ENCODE peak calls at places on chromosomes 3 and 15, in five cellular contexts. Z, I, K, N and H are unnamed samples.

GRCh38 chr3:182792901-182793662 is at the start of gene ATP11B:
- DNase-seq in Z (peak), I (peak), K (peak), N (peak), H (peak)

GRCh38 chr15:76153241-76154197 is 93.7 kb downstream of the TMEM266 start:
- DNase-seq in Z (no peak), I (no peak), K (no peak), N (no peak), H (no peak)

GRCh38 chr3:4986611-4987373 is 7.6 kb downstream of the BHLHE40 start:
- DNase-seq in Z (peak), I (peak), K (peak), N (peak), H (peak)

GRCh38 chr3:32577621-32578556 is 7.2 kb upstream of the DYNC1LI1 start:
- DNase-seq in Z (peak), I (peak), K (no peak), N (no peak), H (peak)

GRCh38 chr3:72177075-72178050 is 392.4 kb upstream of the PROK2 start:
- DNase-seq in Z (peak), I (peak), K (peak), N (no peak), H (peak)

GRCh38 chr3:3998140-3998977 is 199.1 kb downstream of the LRRN1 start:
- DNase-seq in Z (peak), I (peak), K (no peak), N (no peak), H (no peak)

GRCh38 chr3:188042466-188042865 is 111.5 kb upstream of the LPP start:
- DNase-seq in Z (no peak), I (no peak), K (no peak), N (no peak), H (no peak)

GRCh38 chr3:14518432-14518802 is 21.7 kb downstream of the GRIP2 start:
- DNase-seq in Z (no peak), I (no peak), K (no peak), N (no peak), H (no peak)

GRCh38 chr3:105714459-105714858 is 154.4 kb downstream of the CBLB start:
- DNase-seq in Z (no peak), I (no peak), K (no peak), N (no peak), H (no peak)

GRCh38 chr3:186519021-186519658 is 25.0 kb downstream of the CRYGS start:
- DNase-seq in Z (no peak), I (no peak), K (no peak), N (no peak), H (no peak)

GRCh38 chr3:106578911-106579310 is 710.1 kb upstream of the CBLB start:
- DNase-seq in Z (peak), I (no peak), K (no peak), N (no peak), H (no peak)

GRCh38 chr3:140035856-140036255 is 100.9 kb downstream of the CLSTN2 start:
- DNase-seq in Z (no peak), I (no peak), K (no peak), N (no peak), H (no peak)

GRCh38 chr3:43434431-43434830 is 148.1 kb downstream of the SNRK start:
- DNase-seq in Z (no peak), I (no peak), K (no peak), N (no peak), H (no peak)

GRCh38 chr15:71306538-71306937 is 191.3 kb downstream of the THSD4 start:
- DNase-seq in Z (no peak), I (no peak), K (no peak), N (no peak), H (no peak)

GRCh38 chr3:151838574-151839312 is 24.8 kb downstream of the AADAC start:
- DNase-seq in Z (peak), I (peak), K (peak), N (peak), H (peak)

GRCh38 chr15:68652141-68652540 is 73.3 kb downstream of the CORO2B start:
- DNase-seq in Z (no peak), I (no peak), K (no peak), N (no peak), H (no peak)

GRCh38 chr15:41435037-41435786 is 18.3 kb downstream of the RTF1 start:
- DNase-seq in Z (no peak), I (no peak), K (no peak), N (no peak), H (no peak)

GRCh38 chr3:139434764-139435291 is 41.5 kb downstream of the RBP2 start:
- DNase-seq in Z (peak), I (no peak), K (no peak), N (peak), H (peak)

GRCh38 chr15:99452728-99453643 is 112.8 kb upstream of the MEF2A start:
- DNase-seq in Z (no peak), I (peak), K (peak), N (peak), H (peak)

GRCh38 chr3:57756528-57757401 is 656 bp downstream of the SLMAP start:
- DNase-seq in Z (peak), I (peak), K (peak), N (peak), H (peak)

GRCh38 chr3:24387000-24387399 is 107.7 kb downstream of the THRB start:
- DNase-seq in Z (peak), I (no peak), K (no peak), N (no peak), H (no peak)

GRCh38 chr3:105845488-105845887 is 23.3 kb downstream of the CBLB start:
- DNase-seq in Z (no peak), I (no peak), K (no peak), N (no peak), H (no peak)

GRCh38 chr3:42508562-42508961 is 6.1 kb downstream of the VIPR1 start:
- DNase-seq in Z (no peak), I (no peak), K (peak), N (no peak), H (no peak)

GRCh38 chr15:40511093-40511471 is 40.3 kb downstream of the CHST14 start:
- DNase-seq in Z (peak), I (no peak), K (peak), N (no peak), H (no peak)

GRCh38 chr3:184556502-184557347 is 4.9 kb upstream of the EPHB3 start:
- DNase-seq in Z (no peak), I (no peak), K (no peak), N (no peak), H (no peak)

GRCh38 chr3:193975072-193975535 is 160.8 kb upstream of the HES1 start:
- DNase-seq in Z (no peak), I (no peak), K (no peak), N (no peak), H (no peak)

GRCh38 chr3:149771652-149772271 is 19.5 kb upstream of the COMMD2 start:
- DNase-seq in Z (peak), I (peak), K (peak), N (peak), H (peak)

GRCh38 chr3:148435534-148435933 is 262.2 kb upstream of the AGTR1 start:
- DNase-seq in Z (no peak), I (no peak), K (no peak), N (no peak), H (no peak)

GRCh38 chr3:161559177-161559998 is 62.8 kb downstream of the OTOL1 start:
- DNase-seq in Z (peak), I (peak), K (no peak), N (no peak), H (peak)

GRCh38 chr3:134437211-134437752 is 48.5 kb downstream of the ANAPC13 start:
- DNase-seq in Z (no peak), I (no peak), K (no peak), N (no peak), H (no peak)

GRCh38 chr3:150146891-150147761 is 176.4 kb upstream of the PFN2 start:
- DNase-seq in Z (peak), I (peak), K (peak), N (no peak), H (peak)

GRCh38 chr15:70249616-70250015 is 151.9 kb upstream of the TLE3 start:
- DNase-seq in Z (no peak), I (no peak), K (no peak), N (no peak), H (no peak)

GRCh38 chr3:128282392-128283196 is 129.3 kb downstream of the EEFSEC start:
- DNase-seq in Z (peak), I (peak), K (peak), N (peak), H (peak)

GRCh38 chr3:190319660-190320059 is 2.6 kb downstream of the CLDN1 start:
- DNase-seq in Z (no peak), I (no peak), K (no peak), N (no peak), H (no peak)

GRCh38 chr15:98120561-98120960 is 160.1 kb downstream of the ARRDC4 start:
- DNase-seq in Z (peak), I (no peak), K (no peak), N (no peak), H (no peak)

GRCh38 chr3:185733980-185734724 is 90.7 kb downstream of the IGF2BP2 start:
- DNase-seq in Z (peak), I (peak), K (peak), N (peak), H (peak)

DNA sequence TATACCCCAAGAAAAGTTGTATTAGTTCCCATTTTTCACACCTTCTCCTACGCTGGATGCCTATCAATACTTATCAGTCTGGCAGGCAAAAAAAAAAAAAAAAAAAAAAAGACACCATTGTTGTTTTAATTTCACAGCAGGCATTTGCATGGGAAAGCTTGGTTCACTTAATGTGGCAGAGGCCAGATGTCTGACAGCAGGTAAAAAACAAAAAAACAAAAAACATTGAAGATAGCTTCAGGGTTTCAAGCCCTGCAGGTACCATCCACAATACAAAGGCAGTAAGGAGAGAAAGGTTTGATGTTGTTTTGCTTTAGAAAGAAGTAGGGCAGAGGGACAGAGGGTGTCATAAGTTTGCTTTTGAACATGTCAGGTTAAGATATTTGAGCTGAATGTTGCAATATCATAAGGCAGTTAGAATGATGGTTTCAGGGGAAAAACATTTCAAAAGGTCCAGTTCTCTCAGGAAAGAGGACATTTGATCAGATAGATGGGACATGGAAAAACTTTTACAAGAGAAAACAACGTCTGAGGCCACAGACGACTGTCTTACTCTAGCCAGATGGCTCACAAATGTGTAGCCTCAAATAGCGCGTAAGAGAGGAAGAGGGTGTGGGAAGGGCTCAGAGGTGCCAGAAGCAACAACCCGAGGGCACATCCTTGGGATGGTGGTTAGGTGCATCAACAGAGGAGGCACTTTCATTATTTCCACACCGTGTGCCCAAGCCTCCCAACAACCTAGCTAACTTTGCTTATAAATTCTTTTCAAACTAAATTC is 25.7 kb downstream of the PCOLCE2 start:
- DNase-seq in Z (peak), I (peak), K (no peak), N (no peak), H (peak)
- H3K4me3 ChIP-seq in Z (no peak), I (no peak), K (no peak), N (no peak), H (no peak)

DNA sequence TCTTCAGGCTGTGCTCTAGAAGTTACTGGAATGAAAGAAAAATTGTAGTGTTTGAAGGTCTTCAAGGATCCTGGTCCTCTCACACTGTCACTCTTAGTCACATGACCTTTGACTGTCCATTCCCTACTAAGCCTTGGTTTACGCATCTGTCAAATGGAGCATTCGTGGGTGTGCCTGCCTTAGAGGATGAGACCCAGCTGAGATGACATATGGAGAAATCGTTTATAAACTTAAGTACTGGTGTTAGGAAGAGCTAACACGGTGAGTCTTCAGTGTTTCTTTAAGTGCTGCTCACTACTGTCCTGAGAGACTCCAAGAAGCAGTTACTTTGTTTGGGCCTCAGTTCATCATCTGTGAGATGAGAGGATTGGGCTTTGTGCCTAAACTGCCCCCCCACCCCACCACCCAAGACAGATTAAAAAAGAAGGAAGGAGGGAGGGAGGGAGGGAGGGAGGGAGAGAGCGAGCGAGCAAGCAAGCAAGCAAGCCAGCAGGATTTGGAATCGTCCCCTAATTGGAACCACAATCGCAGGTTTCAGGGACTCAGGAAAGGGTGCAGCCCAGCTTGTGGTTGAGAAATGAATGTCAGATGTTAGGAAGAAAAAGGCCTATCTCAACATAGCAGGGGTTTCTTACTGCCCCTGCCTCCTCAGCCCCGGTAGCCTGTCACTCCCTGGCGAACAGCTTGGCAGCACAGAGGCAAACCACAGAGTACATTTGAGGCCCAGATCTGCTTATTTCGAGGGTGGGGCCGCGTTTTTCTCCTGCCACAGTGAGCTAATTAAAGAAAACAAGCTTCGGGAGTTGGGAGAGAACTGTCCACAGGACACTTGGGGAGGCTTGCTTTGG is 32.7 kb downstream of the SMAD3 start:
- DNase-seq in Z (peak), I (peak), K (peak), N (peak), H (peak)
- H3K4me3 ChIP-seq in Z (peak), I (peak), K (no peak), N (peak), H (no peak)

DNA sequence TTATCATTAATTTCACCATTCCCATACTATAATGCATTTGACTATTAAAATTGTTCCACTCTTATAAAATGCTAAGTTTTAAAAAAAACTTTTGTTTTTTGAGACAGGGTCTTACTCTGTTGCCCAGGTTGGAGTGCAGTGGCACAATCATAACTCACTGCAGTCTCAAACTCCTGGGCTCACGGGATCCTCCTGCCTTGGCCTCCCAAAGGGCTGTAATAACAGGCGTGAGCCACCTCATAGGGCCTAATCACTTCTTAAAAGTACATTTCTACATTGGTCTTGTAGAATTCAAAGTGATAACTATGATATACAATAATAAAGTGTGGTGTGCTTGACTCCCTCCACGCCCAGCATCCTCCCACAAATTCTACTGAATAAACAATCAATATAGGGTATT is 3.0 kb downstream of the DENND4A start:
- DNase-seq in Z (no peak), I (no peak), K (no peak), N (no peak), H (no peak)
- H3K4me3 ChIP-seq in Z (no peak), I (no peak), K (no peak), N (no peak), H (no peak)

DNA sequence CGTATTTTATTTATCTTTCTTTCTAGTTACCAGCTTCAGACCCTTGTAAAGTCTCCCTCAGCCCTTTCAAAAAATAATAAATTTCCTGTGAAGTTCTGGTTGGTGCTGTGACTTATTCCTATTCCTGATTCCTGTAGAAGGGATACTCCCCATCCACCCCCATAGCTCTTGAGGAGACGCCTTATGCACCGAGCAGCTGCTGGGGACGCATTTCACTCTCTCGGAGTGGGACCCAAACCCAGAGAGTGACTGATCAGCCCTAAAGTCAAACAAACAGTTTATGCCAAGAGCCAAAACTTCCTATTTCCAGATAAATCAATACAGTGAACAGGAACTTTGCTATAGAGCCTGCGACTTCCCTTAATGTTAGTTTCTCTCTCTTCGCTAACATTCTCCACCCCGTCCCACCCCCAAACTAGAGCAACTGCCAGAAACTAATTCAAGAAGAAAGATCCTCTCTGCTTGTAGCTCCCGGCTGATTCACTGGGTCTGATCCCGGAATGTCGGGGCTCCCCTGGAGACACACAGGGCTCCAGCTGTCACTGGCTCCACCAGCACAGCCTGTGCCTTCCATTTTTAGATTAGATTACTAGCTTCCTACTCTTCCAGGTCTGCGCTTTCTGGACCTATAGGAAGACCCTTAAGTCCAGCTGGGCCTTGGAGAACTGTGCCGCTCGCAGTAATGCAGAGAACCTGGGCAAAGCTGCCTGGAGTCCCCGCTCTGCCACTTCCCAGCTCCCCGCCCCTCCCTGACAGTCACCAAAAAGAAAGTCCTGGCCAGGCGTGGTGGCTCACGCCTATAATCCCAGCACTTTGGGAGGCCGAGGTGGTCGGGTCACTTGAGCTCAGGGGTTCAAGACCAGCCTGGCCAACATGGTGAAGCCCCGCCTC is 45.2 kb downstream of the KLHL25 start:
- DNase-seq in Z (peak), I (no peak), K (no peak), N (no peak), H (peak)
- H3K4me3 ChIP-seq in Z (no peak), I (no peak), K (no peak), N (peak), H (no peak)

GRCh38 chr15:31390777-31391486 is 64.3 kb downstream of the KLF13 start:
- DNase-seq in Z (no peak), I (no peak), K (no peak), N (peak), H (no peak)
- H3K4me3 ChIP-seq in Z (no peak), I (no peak), K (no peak), N (peak), H (no peak)